ENCODE peak calls at places on chromosomes 1 and 21, in five cellular contexts. O is neural crest cell, N is nephron progenitor cell, D is fibroblast of lung, W is D341Med. S is an unnamed sample.

GRCh38 chr1:206770531-206771352 is at the start of gene IL19:
- DNase-seq in O (no peak), D (peak; percentile 85), N (no peak), W (no peak), S (no peak)

GRCh38 chr1:1291023-1291528 is 10.8 kb downstream of the SCNN1D start:
- DNase-seq in O (no peak), D (no peak), W (no peak), N (no peak), S (peak; percentile 43)

GRCh38 chr1:156623946-156624813 is 5.0 kb downstream of the HAPLN2 start:
- DNase-seq in D (peak; percentile 28), O (peak; percentile 65), N (peak; percentile 76), W (peak; percentile 84), S (no peak)

GRCh38 chr21:44550807-44551206 is 498 bp downstream of the KRTAP10-2 start:
- DNase-seq in O (no peak), W (peak; percentile 4), D (peak; percentile 3), N (no peak), S (no peak)

GRCh38 chr1:175717610-175718195 is 25.7 kb downstream of the TNR start:
- DNase-seq in D (no peak), N (no peak), O (no peak), W (no peak), S (no peak)

GRCh38 chr1:10146391-10146790 is 64.0 kb upstream of the KIF1B start:
- DNase-seq in N (no peak), D (no peak), O (no peak), W (no peak), S (no peak)

GRCh38 chr1:229645296-229646050 is 19.4 kb downstream of the URB2 start:
- DNase-seq in N (no peak), O (peak; percentile 19), D (no peak), W (no peak), S (no peak)

GRCh38 chr1:172180886-172181285 is 239.6 kb upstream of the C1orf105 start:
- DNase-seq in D (peak; percentile 54), W (no peak), N (no peak), O (no peak), S (peak; percentile 65)

GRCh38 chr1:209808059-209808494 is 2.1 kb upstream of the IRF6 start:
- DNase-seq in N (no peak), O (no peak), W (no peak), D (peak; percentile 94), S (peak; percentile 97)

GRCh38 chr1:239276051-239276450 is 110.3 kb upstream of the CHRM3 start:
- DNase-seq in O (no peak), W (no peak), N (no peak), D (no peak), S (no peak)

GRCh38 chr1:97745912-97746311 is 174.9 kb downstream of the DPYD start:
- DNase-seq in N (no peak), W (no peak), D (peak; percentile 43), O (no peak), S (no peak)

GRCh38 chr1:109399326-109399957 is 1.7 kb upstream of the SORT1 start:
- DNase-seq in D (peak; percentile 50), N (peak; percentile 24), O (peak; percentile 47), W (peak; percentile 27), S (peak; percentile 78)

GRCh38 chr1:207030522-207031009 is 2.0 kb downstream of the C1orf116 start:
- DNase-seq in O (no peak), W (no peak), N (no peak), D (no peak), S (no peak)

GRCh38 chr1:98371767-98372166 is 289.8 kb upstream of the SNX7 start:
- DNase-seq in W (no peak), O (no peak), N (no peak), D (no peak), S (no peak)

GRCh38 chr1:8903908-8904650 is 25.6 kb upstream of the ENO1 start:
- DNase-seq in W (no peak), O (no peak), N (no peak), D (peak; percentile 98), S (peak; percentile 85)

GRCh38 chr1:179144621-179145020 is 62.8 kb downstream of the TOR3A start:
- DNase-seq in N (no peak), D (peak; percentile 30), O (no peak), W (no peak), S (no peak)

GRCh38 chr1:23446644-23447310 is 22.2 kb upstream of the TCEA3 start:
- DNase-seq in W (no peak), O (no peak), N (no peak), D (no peak), S (no peak)

GRCh38 chr1:172719694-172720138 is 60.8 kb downstream of the FASLG start:
- DNase-seq in D (peak; percentile 32), W (peak; percentile 63), O (no peak), N (peak; percentile 12), S (peak; percentile 69)

GRCh38 chr1:197314672-197315071 is 46.6 kb downstream of the CRB1 start:
- DNase-seq in D (no peak), W (no peak), O (no peak), N (no peak), S (no peak)

GRCh38 chr1:39901486-39902120 is at the start of gene MYCL:
- DNase-seq in O (peak; percentile 70), N (peak; percentile 85), D (peak; percentile 60), W (peak; percentile 87), S (peak; percentile 89)

GRCh38 chr1:181124206-181124825 is 35.8 kb downstream of the IER5 start:
- DNase-seq in O (no peak), D (no peak), N (no peak), W (no peak), S (no peak)

GRCh38 chr1:105793541-105794146 is 1262.8 kb upstream of the PRMT6 start:
- DNase-seq in O (peak; percentile 61), W (peak; percentile 46), N (peak; percentile 69), D (no peak), S (no peak)

GRCh38 chr21:44704636-44705001 is 6.8 kb downstream of the TSPEAR start:
- DNase-seq in N (no peak), O (no peak), D (no peak), W (peak; percentile 22), S (no peak)

GRCh38 chr1:244347942-244348341 is 103.8 kb downstream of the ADSS2 start:
- DNase-seq in O (no peak), W (no peak), D (peak; percentile 24), N (no peak), S (no peak)

GRCh38 chr1:63674238-63674864 is 81.1 kb downstream of the PGM1 start:
- DNase-seq in W (peak; percentile 65), N (peak; percentile 74), D (peak; percentile 92), O (peak; percentile 67), S (peak; percentile 89)

GRCh38 chr1:43968348-43968948 is 1.4 kb upstream of the DPH2 start:
- DNase-seq in W (no peak), N (peak; percentile 80), O (peak; percentile 57), D (no peak), S (peak; percentile 52)

GRCh38 chr21:14877581-14878228 is 187.1 kb downstream of the NRIP1 start:
- DNase-seq in O (no peak), D (peak; percentile 65), N (no peak), W (no peak), S (no peak)

GRCh38 chr21:41290106-41290799 is 26.3 kb upstream of the FAM3B start:
- DNase-seq in O (no peak), W (no peak), N (no peak), D (no peak), S (no peak)

GRCh38 chr1:15337656-15338402 is 71.9 kb upstream of the EFHD2 start:
- DNase-seq in D (peak; percentile 91), W (no peak), O (no peak), N (no peak), S (peak; percentile 51)

GRCh38 chr1:39845569-39846566 is 37.4 kb downstream of the TRIT1 start:
- DNase-seq in N (no peak), D (peak; percentile 88), O (no peak), W (peak; percentile 91), S (peak; percentile 100)

GRCh38 chr1:43779266-43779665 is 71.9 kb downstream of the ST3GAL3 start:
- DNase-seq in O (no peak), W (no peak), N (no peak), D (no peak), S (no peak)

GRCh38 chr1:178232108-178232507 is 138.2 kb downstream of the RASAL2 start:
- DNase-seq in N (no peak), O (no peak), W (no peak), D (no peak), S (no peak)

GRCh38 chr1:16117369-16117768 is 38.5 kb downstream of the EPHA2 start:
- DNase-seq in N (no peak), W (no peak), O (no peak), D (peak; percentile 78), S (peak; percentile 29)

GRCh38 chr1:97192872-97193572 is 471.4 kb downstream of the PTBP2 start:
- DNase-seq in N (no peak), O (no peak), D (peak; percentile 98), W (no peak), S (peak; percentile 32)

GRCh38 chr1:167175901-167176300 is 44.8 kb upstream of the POU2F1 start:
- DNase-seq in O (no peak), N (no peak), D (peak; percentile 41), W (no peak), S (peak; percentile 27)

GRCh38 chr1:245599413-245600174 is 444.8 kb downstream of the KIF26B start:
- DNase-seq in D (peak; percentile 95), O (no peak), W (no peak), N (no peak), S (peak; percentile 20)

GRCh38 chr1:25993197-25993951 is 4.5 kb downstream of the PAFAH2 start:
- DNase-seq in O (no peak), D (no peak), W (no peak), N (no peak), S (peak; percentile 92)

GRCh38 chr1:160413716-160414115 is 13.4 kb downstream of the VANGL2 start:
- DNase-seq in D (no peak), O (no peak), N (no peak), W (no peak), S (no peak)

GRCh38 chr1:47722909-47723580 is 274.1 kb downstream of the TRABD2B start:
- DNase-seq in N (no peak), O (no peak), W (no peak), D (no peak), S (no peak)

GRCh38 chr21:35748683-35749314 is 311.5 kb downstream of the SETD4 start:
- DNase-seq in O (no peak), D (no peak), N (no peak), W (no peak), S (no peak)